ENCODE peak calls at places on chromosomes 2 and 18, in ten cellular contexts. One of them, this sample, is unnamed.

GRCh38 chr18:70464343-70465114 is 175.7 kb downstream of the SOCS6 start:
- DNase-seq in naive B cell: no peak
- DNase-seq in activated naive CD8-positive, alpha-beta T cell treated with anti-CD3 and anti-CD28 coated beads, Interleukin-2, amount 50 U/mL, for 16 hours: no peak
- DNase-seq in activated CD8-positive, alpha-beta memory T cell treated with anti-CD3 and anti-CD28 coated beads for 48 hours: no peak
- DNase-seq in RWPE1: peak
- DNase-seq in heart left ventricle: peak
- DNase-seq in pulmonary artery endothelial cell: peak
- DNase-seq in AG08396: peak
- DNase-seq in EL: peak
- DNase-seq in activated T-helper 1 cell treated with anti-CD3 and anti-CD28 coated beads, Interleukin-2, amount 50 U/mL, for 16 hours: no peak
- DNase-seq in this sample: peak

GRCh38 chr2:142946941-142947340 is 69.5 kb downstream of the KYNU start:
- DNase-seq in naive B cell: no peak
- DNase-seq in activated naive CD8-positive, alpha-beta T cell treated with anti-CD3 and anti-CD28 coated beads, Interleukin-2, amount 50 U/mL, for 16 hours: no peak
- DNase-seq in activated CD8-positive, alpha-beta memory T cell treated with anti-CD3 and anti-CD28 coated beads for 48 hours: no peak
- DNase-seq in RWPE1: no peak
- DNase-seq in heart left ventricle: no peak
- DNase-seq in pulmonary artery endothelial cell: no peak
- DNase-seq in AG08396: no peak
- DNase-seq in EL: no peak
- DNase-seq in activated T-helper 1 cell treated with anti-CD3 and anti-CD28 coated beads, Interleukin-2, amount 50 U/mL, for 16 hours: no peak
- DNase-seq in this sample: no peak

GRCh38 chr2:237280937-237281336 is 133.0 kb downstream of the COL6A3 start:
- DNase-seq in naive B cell: no peak
- DNase-seq in activated naive CD8-positive, alpha-beta T cell treated with anti-CD3 and anti-CD28 coated beads, Interleukin-2, amount 50 U/mL, for 16 hours: no peak
- DNase-seq in activated CD8-positive, alpha-beta memory T cell treated with anti-CD3 and anti-CD28 coated beads for 48 hours: no peak
- DNase-seq in RWPE1: no peak
- DNase-seq in heart left ventricle: no peak
- DNase-seq in pulmonary artery endothelial cell: no peak
- DNase-seq in AG08396: no peak
- DNase-seq in EL: peak
- DNase-seq in activated T-helper 1 cell treated with anti-CD3 and anti-CD28 coated beads, Interleukin-2, amount 50 U/mL, for 16 hours: no peak
- DNase-seq in this sample: no peak

GRCh38 chr2:138780451-138780880 is 276 bp upstream of the NXPH2 start:
- DNase-seq in naive B cell: no peak
- DNase-seq in activated naive CD8-positive, alpha-beta T cell treated with anti-CD3 and anti-CD28 coated beads, Interleukin-2, amount 50 U/mL, for 16 hours: no peak
- DNase-seq in activated CD8-positive, alpha-beta memory T cell treated with anti-CD3 and anti-CD28 coated beads for 48 hours: no peak
- DNase-seq in RWPE1: no peak
- DNase-seq in heart left ventricle: no peak
- DNase-seq in pulmonary artery endothelial cell: no peak
- DNase-seq in AG08396: no peak
- DNase-seq in EL: no peak
- DNase-seq in activated T-helper 1 cell treated with anti-CD3 and anti-CD28 coated beads, Interleukin-2, amount 50 U/mL, for 16 hours: no peak
- DNase-seq in this sample: no peak

GRCh38 chr2:159185401-159186130 is 100.9 kb downstream of the WDSUB1 start:
- DNase-seq in naive B cell: no peak
- DNase-seq in activated naive CD8-positive, alpha-beta T cell treated with anti-CD3 and anti-CD28 coated beads, Interleukin-2, amount 50 U/mL, for 16 hours: no peak
- DNase-seq in activated CD8-positive, alpha-beta memory T cell treated with anti-CD3 and anti-CD28 coated beads for 48 hours: no peak
- DNase-seq in RWPE1: peak
- DNase-seq in heart left ventricle: no peak
- DNase-seq in pulmonary artery endothelial cell: no peak
- DNase-seq in AG08396: peak
- DNase-seq in EL: peak
- DNase-seq in activated T-helper 1 cell treated with anti-CD3 and anti-CD28 coated beads, Interleukin-2, amount 50 U/mL, for 16 hours: no peak
- DNase-seq in this sample: no peak

GRCh38 chr18:63320690-63321265 is 1.2 kb upstream of the BCL2 start:
- DNase-seq in naive B cell: peak
- DNase-seq in activated naive CD8-positive, alpha-beta T cell treated with anti-CD3 and anti-CD28 coated beads, Interleukin-2, amount 50 U/mL, for 16 hours: no peak
- DNase-seq in activated CD8-positive, alpha-beta memory T cell treated with anti-CD3 and anti-CD28 coated beads for 48 hours: no peak
- DNase-seq in RWPE1: no peak
- DNase-seq in heart left ventricle: peak
- DNase-seq in pulmonary artery endothelial cell: no peak
- DNase-seq in AG08396: no peak
- DNase-seq in EL: peak
- DNase-seq in activated T-helper 1 cell treated with anti-CD3 and anti-CD28 coated beads, Interleukin-2, amount 50 U/mL, for 16 hours: no peak
- DNase-seq in this sample: peak

GRCh38 chr2:80515961-80516360 is 211.4 kb upstream of the LRRTM1 start:
- DNase-seq in naive B cell: no peak
- DNase-seq in activated naive CD8-positive, alpha-beta T cell treated with anti-CD3 and anti-CD28 coated beads, Interleukin-2, amount 50 U/mL, for 16 hours: no peak
- DNase-seq in activated CD8-positive, alpha-beta memory T cell treated with anti-CD3 and anti-CD28 coated beads for 48 hours: no peak
- DNase-seq in RWPE1: no peak
- DNase-seq in heart left ventricle: no peak
- DNase-seq in pulmonary artery endothelial cell: no peak
- DNase-seq in AG08396: no peak
- DNase-seq in EL: no peak
- DNase-seq in activated T-helper 1 cell treated with anti-CD3 and anti-CD28 coated beads, Interleukin-2, amount 50 U/mL, for 16 hours: no peak
- DNase-seq in this sample: no peak

GRCh38 chr2:28366496-28367282 is 26.0 kb upstream of the FOSL2 start:
- DNase-seq in naive B cell: no peak
- DNase-seq in activated naive CD8-positive, alpha-beta T cell treated with anti-CD3 and anti-CD28 coated beads, Interleukin-2, amount 50 U/mL, for 16 hours: no peak
- DNase-seq in activated CD8-positive, alpha-beta memory T cell treated with anti-CD3 and anti-CD28 coated beads for 48 hours: no peak
- DNase-seq in RWPE1: no peak
- DNase-seq in heart left ventricle: no peak
- DNase-seq in pulmonary artery endothelial cell: no peak
- DNase-seq in AG08396: no peak
- DNase-seq in EL: peak
- DNase-seq in activated T-helper 1 cell treated with anti-CD3 and anti-CD28 coated beads, Interleukin-2, amount 50 U/mL, for 16 hours: peak
- DNase-seq in this sample: no peak

GRCh38 chr2:58871469-58872142 is 630.5 kb upstream of the FANCL start:
- DNase-seq in naive B cell: no peak
- DNase-seq in activated naive CD8-positive, alpha-beta T cell treated with anti-CD3 and anti-CD28 coated beads, Interleukin-2, amount 50 U/mL, for 16 hours: no peak
- DNase-seq in activated CD8-positive, alpha-beta memory T cell treated with anti-CD3 and anti-CD28 coated beads for 48 hours: no peak
- DNase-seq in RWPE1: no peak
- DNase-seq in heart left ventricle: no peak
- DNase-seq in pulmonary artery endothelial cell: no peak
- DNase-seq in AG08396: no peak
- DNase-seq in EL: no peak
- DNase-seq in activated T-helper 1 cell treated with anti-CD3 and anti-CD28 coated beads, Interleukin-2, amount 50 U/mL, for 16 hours: no peak
- DNase-seq in this sample: peak

GRCh38 chr2:164692114-164692513 is 70.8 kb upstream of the GRB14 start:
- DNase-seq in naive B cell: no peak
- DNase-seq in activated naive CD8-positive, alpha-beta T cell treated with anti-CD3 and anti-CD28 coated beads, Interleukin-2, amount 50 U/mL, for 16 hours: no peak
- DNase-seq in activated CD8-positive, alpha-beta memory T cell treated with anti-CD3 and anti-CD28 coated beads for 48 hours: no peak
- DNase-seq in RWPE1: no peak
- DNase-seq in heart left ventricle: no peak
- DNase-seq in pulmonary artery endothelial cell: no peak
- DNase-seq in AG08396: peak
- DNase-seq in EL: peak
- DNase-seq in activated T-helper 1 cell treated with anti-CD3 and anti-CD28 coated beads, Interleukin-2, amount 50 U/mL, for 16 hours: no peak
- DNase-seq in this sample: no peak

GRCh38 chr2:160614391-160614790 is 120.8 kb upstream of the RBMS1 start:
- DNase-seq in naive B cell: no peak
- DNase-seq in activated naive CD8-positive, alpha-beta T cell treated with anti-CD3 and anti-CD28 coated beads, Interleukin-2, amount 50 U/mL, for 16 hours: no peak
- DNase-seq in activated CD8-positive, alpha-beta memory T cell treated with anti-CD3 and anti-CD28 coated beads for 48 hours: no peak
- DNase-seq in RWPE1: no peak
- DNase-seq in heart left ventricle: no peak
- DNase-seq in pulmonary artery endothelial cell: no peak
- DNase-seq in AG08396: no peak
- DNase-seq in EL: no peak
- DNase-seq in activated T-helper 1 cell treated with anti-CD3 and anti-CD28 coated beads, Interleukin-2, amount 50 U/mL, for 16 hours: no peak
- DNase-seq in this sample: no peak

GRCh38 chr2:231218356-231218755 is 19.9 kb downstream of the ARMC9 start:
- DNase-seq in naive B cell: no peak
- DNase-seq in activated naive CD8-positive, alpha-beta T cell treated with anti-CD3 and anti-CD28 coated beads, Interleukin-2, amount 50 U/mL, for 16 hours: no peak
- DNase-seq in activated CD8-positive, alpha-beta memory T cell treated with anti-CD3 and anti-CD28 coated beads for 48 hours: no peak
- DNase-seq in RWPE1: no peak
- DNase-seq in heart left ventricle: no peak
- DNase-seq in pulmonary artery endothelial cell: no peak
- DNase-seq in AG08396: no peak
- DNase-seq in EL: no peak
- DNase-seq in activated T-helper 1 cell treated with anti-CD3 and anti-CD28 coated beads, Interleukin-2, amount 50 U/mL, for 16 hours: no peak
- DNase-seq in this sample: no peak

GRCh38 chr2:220619525-220620267 is 952.4 kb downstream of the EPHA4 start:
- DNase-seq in naive B cell: no peak
- DNase-seq in activated naive CD8-positive, alpha-beta T cell treated with anti-CD3 and anti-CD28 coated beads, Interleukin-2, amount 50 U/mL, for 16 hours: no peak
- DNase-seq in activated CD8-positive, alpha-beta memory T cell treated with anti-CD3 and anti-CD28 coated beads for 48 hours: no peak
- DNase-seq in RWPE1: peak
- DNase-seq in heart left ventricle: no peak
- DNase-seq in pulmonary artery endothelial cell: no peak
- DNase-seq in AG08396: no peak
- DNase-seq in EL: peak
- DNase-seq in activated T-helper 1 cell treated with anti-CD3 and anti-CD28 coated beads, Interleukin-2, amount 50 U/mL, for 16 hours: no peak
- DNase-seq in this sample: no peak

GRCh38 chr2:12175323-12175722 is 428.9 kb downstream of the LPIN1 start:
- DNase-seq in naive B cell: no peak
- DNase-seq in activated naive CD8-positive, alpha-beta T cell treated with anti-CD3 and anti-CD28 coated beads, Interleukin-2, amount 50 U/mL, for 16 hours: no peak
- DNase-seq in activated CD8-positive, alpha-beta memory T cell treated with anti-CD3 and anti-CD28 coated beads for 48 hours: no peak
- DNase-seq in RWPE1: no peak
- DNase-seq in heart left ventricle: no peak
- DNase-seq in pulmonary artery endothelial cell: no peak
- DNase-seq in AG08396: no peak
- DNase-seq in EL: no peak
- DNase-seq in activated T-helper 1 cell treated with anti-CD3 and anti-CD28 coated beads, Interleukin-2, amount 50 U/mL, for 16 hours: no peak
- DNase-seq in this sample: no peak

GRCh38 chr2:185202928-185203327 is 535.7 kb upstream of the FSIP2 start:
- DNase-seq in naive B cell: no peak
- DNase-seq in activated naive CD8-positive, alpha-beta T cell treated with anti-CD3 and anti-CD28 coated beads, Interleukin-2, amount 50 U/mL, for 16 hours: no peak
- DNase-seq in activated CD8-positive, alpha-beta memory T cell treated with anti-CD3 and anti-CD28 coated beads for 48 hours: no peak
- DNase-seq in RWPE1: no peak
- DNase-seq in heart left ventricle: no peak
- DNase-seq in pulmonary artery endothelial cell: no peak
- DNase-seq in AG08396: no peak
- DNase-seq in EL: no peak
- DNase-seq in activated T-helper 1 cell treated with anti-CD3 and anti-CD28 coated beads, Interleukin-2, amount 50 U/mL, for 16 hours: no peak
- DNase-seq in this sample: no peak

GRCh38 chr2:218255441-218255840 is 5.4 kb upstream of the GPBAR1 start:
- DNase-seq in naive B cell: no peak
- DNase-seq in activated naive CD8-positive, alpha-beta T cell treated with anti-CD3 and anti-CD28 coated beads, Interleukin-2, amount 50 U/mL, for 16 hours: no peak
- DNase-seq in activated CD8-positive, alpha-beta memory T cell treated with anti-CD3 and anti-CD28 coated beads for 48 hours: no peak
- DNase-seq in RWPE1: no peak
- DNase-seq in heart left ventricle: no peak
- DNase-seq in pulmonary artery endothelial cell: no peak
- DNase-seq in AG08396: peak
- DNase-seq in EL: peak
- DNase-seq in activated T-helper 1 cell treated with anti-CD3 and anti-CD28 coated beads, Interleukin-2, amount 50 U/mL, for 16 hours: no peak
- DNase-seq in this sample: no peak

GRCh38 chr18:11553098-11553940 is 56.1 kb upstream of the SLC35G4 start:
- DNase-seq in naive B cell: peak
- DNase-seq in activated naive CD8-positive, alpha-beta T cell treated with anti-CD3 and anti-CD28 coated beads, Interleukin-2, amount 50 U/mL, for 16 hours: no peak
- DNase-seq in activated CD8-positive, alpha-beta memory T cell treated with anti-CD3 and anti-CD28 coated beads for 48 hours: no peak
- DNase-seq in RWPE1: peak
- DNase-seq in heart left ventricle: no peak
- DNase-seq in pulmonary artery endothelial cell: peak
- DNase-seq in AG08396: peak
- DNase-seq in EL: peak
- DNase-seq in activated T-helper 1 cell treated with anti-CD3 and anti-CD28 coated beads, Interleukin-2, amount 50 U/mL, for 16 hours: no peak
- DNase-seq in this sample: peak

GRCh38 chr18:42640160-42640559 is 475.3 kb downstream of the RIT2 start:
- DNase-seq in naive B cell: no peak
- DNase-seq in activated naive CD8-positive, alpha-beta T cell treated with anti-CD3 and anti-CD28 coated beads, Interleukin-2, amount 50 U/mL, for 16 hours: no peak
- DNase-seq in activated CD8-positive, alpha-beta memory T cell treated with anti-CD3 and anti-CD28 coated beads for 48 hours: no peak
- DNase-seq in RWPE1: no peak
- DNase-seq in heart left ventricle: no peak
- DNase-seq in pulmonary artery endothelial cell: no peak
- DNase-seq in AG08396: no peak
- DNase-seq in EL: no peak
- DNase-seq in activated T-helper 1 cell treated with anti-CD3 and anti-CD28 coated beads, Interleukin-2, amount 50 U/mL, for 16 hours: no peak
- DNase-seq in this sample: no peak

GRCh38 chr18:22346342-22346967 is 71.3 kb downstream of the CTAGE1 start:
- DNase-seq in naive B cell: no peak
- DNase-seq in activated naive CD8-positive, alpha-beta T cell treated with anti-CD3 and anti-CD28 coated beads, Interleukin-2, amount 50 U/mL, for 16 hours: no peak
- DNase-seq in activated CD8-positive, alpha-beta memory T cell treated with anti-CD3 and anti-CD28 coated beads for 48 hours: no peak
- DNase-seq in RWPE1: peak
- DNase-seq in heart left ventricle: no peak
- DNase-seq in pulmonary artery endothelial cell: peak
- DNase-seq in AG08396: peak
- DNase-seq in EL: peak
- DNase-seq in activated T-helper 1 cell treated with anti-CD3 and anti-CD28 coated beads, Interleukin-2, amount 50 U/mL, for 16 hours: no peak
- DNase-seq in this sample: no peak

GRCh38 chr2:85400541-85400940 is 9.6 kb downstream of the CAPG start:
- DNase-seq in naive B cell: no peak
- DNase-seq in activated naive CD8-positive, alpha-beta T cell treated with anti-CD3 and anti-CD28 coated beads, Interleukin-2, amount 50 U/mL, for 16 hours: no peak
- DNase-seq in activated CD8-positive, alpha-beta memory T cell treated with anti-CD3 and anti-CD28 coated beads for 48 hours: no peak
- DNase-seq in RWPE1: no peak
- DNase-seq in heart left ventricle: no peak
- DNase-seq in pulmonary artery endothelial cell: no peak
- DNase-seq in AG08396: no peak
- DNase-seq in EL: no peak
- DNase-seq in activated T-helper 1 cell treated with anti-CD3 and anti-CD28 coated beads, Interleukin-2, amount 50 U/mL, for 16 hours: no peak
- DNase-seq in this sample: no peak

GRCh38 chr2:28325567-28326468 is 66.8 kb upstream of the FOSL2 start:
- DNase-seq in naive B cell: no peak
- DNase-seq in activated naive CD8-positive, alpha-beta T cell treated with anti-CD3 and anti-CD28 coated beads, Interleukin-2, amount 50 U/mL, for 16 hours: no peak
- DNase-seq in activated CD8-positive, alpha-beta memory T cell treated with anti-CD3 and anti-CD28 coated beads for 48 hours: no peak
- DNase-seq in RWPE1: no peak
- DNase-seq in heart left ventricle: no peak
- DNase-seq in pulmonary artery endothelial cell: no peak
- DNase-seq in AG08396: no peak
- DNase-seq in EL: no peak
- DNase-seq in activated T-helper 1 cell treated with anti-CD3 and anti-CD28 coated beads, Interleukin-2, amount 50 U/mL, for 16 hours: no peak
- DNase-seq in this sample: no peak

GRCh38 chr18:79217979-79218604 is 148.9 kb downstream of the ATP9B start:
- DNase-seq in naive B cell: no peak
- DNase-seq in activated naive CD8-positive, alpha-beta T cell treated with anti-CD3 and anti-CD28 coated beads, Interleukin-2, amount 50 U/mL, for 16 hours: no peak
- DNase-seq in activated CD8-positive, alpha-beta memory T cell treated with anti-CD3 and anti-CD28 coated beads for 48 hours: no peak
- DNase-seq in RWPE1: no peak
- DNase-seq in heart left ventricle: no peak
- DNase-seq in pulmonary artery endothelial cell: peak
- DNase-seq in AG08396: no peak
- DNase-seq in EL: no peak
- DNase-seq in activated T-helper 1 cell treated with anti-CD3 and anti-CD28 coated beads, Interleukin-2, amount 50 U/mL, for 16 hours: no peak
- DNase-seq in this sample: no peak

GRCh38 chr2:236749346-236749745 is 179.7 kb downstream of the ACKR3 start:
- DNase-seq in naive B cell: no peak
- DNase-seq in activated naive CD8-positive, alpha-beta T cell treated with anti-CD3 and anti-CD28 coated beads, Interleukin-2, amount 50 U/mL, for 16 hours: no peak
- DNase-seq in activated CD8-positive, alpha-beta memory T cell treated with anti-CD3 and anti-CD28 coated beads for 48 hours: no peak
- DNase-seq in RWPE1: no peak
- DNase-seq in heart left ventricle: no peak
- DNase-seq in pulmonary artery endothelial cell: no peak
- DNase-seq in AG08396: no peak
- DNase-seq in EL: peak
- DNase-seq in activated T-helper 1 cell treated with anti-CD3 and anti-CD28 coated beads, Interleukin-2, amount 50 U/mL, for 16 hours: no peak
- DNase-seq in this sample: no peak

GRCh38 chr2:177897278-177897677 is 175.3 kb downstream of the PDE11A start:
- DNase-seq in naive B cell: no peak
- DNase-seq in activated naive CD8-positive, alpha-beta T cell treated with anti-CD3 and anti-CD28 coated beads, Interleukin-2, amount 50 U/mL, for 16 hours: no peak
- DNase-seq in activated CD8-positive, alpha-beta memory T cell treated with anti-CD3 and anti-CD28 coated beads for 48 hours: no peak
- DNase-seq in RWPE1: no peak
- DNase-seq in heart left ventricle: no peak
- DNase-seq in pulmonary artery endothelial cell: no peak
- DNase-seq in AG08396: no peak
- DNase-seq in EL: no peak
- DNase-seq in activated T-helper 1 cell treated with anti-CD3 and anti-CD28 coated beads, Interleukin-2, amount 50 U/mL, for 16 hours: no peak
- DNase-seq in this sample: no peak

GRCh38 chr2:241072553-241073165 is 29.4 kb downstream of the MTERF4 start:
- DNase-seq in naive B cell: no peak
- DNase-seq in activated naive CD8-positive, alpha-beta T cell treated with anti-CD3 and anti-CD28 coated beads, Interleukin-2, amount 50 U/mL, for 16 hours: no peak
- DNase-seq in activated CD8-positive, alpha-beta memory T cell treated with anti-CD3 and anti-CD28 coated beads for 48 hours: no peak
- DNase-seq in RWPE1: no peak
- DNase-seq in heart left ventricle: no peak
- DNase-seq in pulmonary artery endothelial cell: no peak
- DNase-seq in AG08396: no peak
- DNase-seq in EL: no peak
- DNase-seq in activated T-helper 1 cell treated with anti-CD3 and anti-CD28 coated beads, Interleukin-2, amount 50 U/mL, for 16 hours: no peak
- DNase-seq in this sample: no peak

GRCh38 chr2:132725716-132726115 is 55.7 kb upstream of the LYPD1 start:
- DNase-seq in naive B cell: no peak
- DNase-seq in activated naive CD8-positive, alpha-beta T cell treated with anti-CD3 and anti-CD28 coated beads, Interleukin-2, amount 50 U/mL, for 16 hours: no peak
- DNase-seq in activated CD8-positive, alpha-beta memory T cell treated with anti-CD3 and anti-CD28 coated beads for 48 hours: no peak
- DNase-seq in RWPE1: no peak
- DNase-seq in heart left ventricle: no peak
- DNase-seq in pulmonary artery endothelial cell: no peak
- DNase-seq in AG08396: no peak
- DNase-seq in EL: no peak
- DNase-seq in activated T-helper 1 cell treated with anti-CD3 and anti-CD28 coated beads, Interleukin-2, amount 50 U/mL, for 16 hours: no peak
- DNase-seq in this sample: no peak

GRCh38 chr2:46118656-46119338 is 178.4 kb upstream of the EPAS1 start:
- DNase-seq in naive B cell: no peak
- DNase-seq in activated naive CD8-positive, alpha-beta T cell treated with anti-CD3 and anti-CD28 coated beads, Interleukin-2, amount 50 U/mL, for 16 hours: no peak
- DNase-seq in activated CD8-positive, alpha-beta memory T cell treated with anti-CD3 and anti-CD28 coated beads for 48 hours: no peak
- DNase-seq in RWPE1: no peak
- DNase-seq in heart left ventricle: no peak
- DNase-seq in pulmonary artery endothelial cell: peak
- DNase-seq in AG08396: no peak
- DNase-seq in EL: no peak
- DNase-seq in activated T-helper 1 cell treated with anti-CD3 and anti-CD28 coated beads, Interleukin-2, amount 50 U/mL, for 16 hours: no peak
- DNase-seq in this sample: no peak

GRCh38 chr18:59957957-59958356 is 58.2 kb downstream of the PMAIP1 start:
- DNase-seq in naive B cell: no peak
- DNase-seq in activated naive CD8-positive, alpha-beta T cell treated with anti-CD3 and anti-CD28 coated beads, Interleukin-2, amount 50 U/mL, for 16 hours: no peak
- DNase-seq in activated CD8-positive, alpha-beta memory T cell treated with anti-CD3 and anti-CD28 coated beads for 48 hours: no peak
- DNase-seq in RWPE1: no peak
- DNase-seq in heart left ventricle: no peak
- DNase-seq in pulmonary artery endothelial cell: peak
- DNase-seq in AG08396: peak
- DNase-seq in EL: peak
- DNase-seq in activated T-helper 1 cell treated with anti-CD3 and anti-CD28 coated beads, Interleukin-2, amount 50 U/mL, for 16 hours: no peak
- DNase-seq in this sample: no peak